ENCODE peak calls at places on chromosome 15, in nine cellular contexts. D is NCI-H1417 treated with DMSO at 0.1 percent for 48 hours; I is psoas muscle; S is HEK293T; L is T1000; N is activated CD4-positive, CD25-positive, alpha-beta regulatory T cell; P is LHCN-M2; E is AG08395; Q is GM04504. Y is an unnamed sample.

GRCh38 chr15:70892002-70892911 is at the start of the genes LRRC49 and THAP10:
- DNase-seq in Q (peak), P (peak), L (peak), I (peak), E (peak), S (peak), D (peak), N (no peak), Y (peak)

GRCh38 chr15:64681424-64682024 is 93.9 kb downstream of the RBPMS2 start:
- DNase-seq in S (peak), L (no peak), E (peak), Q (peak), P (peak), D (peak), N (no peak), I (no peak), Y (no peak)

GRCh38 chr15:77107531-77108355 is 36.8 kb upstream of the TSPAN3 start:
- DNase-seq in D (no peak), L (no peak), Q (no peak), I (peak), E (peak), S (peak), P (peak), N (no peak), Y (no peak)

GRCh38 chr15:62928242-62928995 is 114.1 kb upstream of the TPM1 start:
- DNase-seq in L (peak), N (no peak), Q (peak), D (no peak), P (peak), I (no peak), S (no peak), E (peak), Y (no peak)

GRCh38 chr15:60485365-60485764 is 6.4 kb upstream of the ICE2 start:
- DNase-seq in L (no peak), I (no peak), D (no peak), E (no peak), P (no peak), Q (no peak), S (no peak), N (no peak), Y (no peak)

GRCh38 chr15:39887832-39888231 is 32.2 kb downstream of the GPR176 start:
- DNase-seq in Q (peak), P (peak), L (no peak), S (no peak), E (peak), I (no peak), D (no peak), N (no peak), Y (no peak)

GRCh38 chr15:24269923-24270322 is 405.7 kb upstream of the NPAP1 start:
- DNase-seq in L (no peak), S (no peak), N (no peak), E (no peak), Q (no peak), P (no peak), I (no peak), D (no peak), Y (no peak)

GRCh38 chr15:48005921-48006541 is 114.8 kb upstream of the SLC24A5 start:
- DNase-seq in Q (no peak), L (peak), I (no peak), P (no peak), N (no peak), E (no peak), D (no peak), S (peak), Y (no peak)

GRCh38 chr15:31230630-31231485 is 95.8 kb upstream of the KLF13 start:
- DNase-seq in S (no peak), L (no peak), P (no peak), E (no peak), N (no peak), Q (no peak), D (no peak), I (no peak), Y (no peak)

Y was measured in NCI-H1436 treated with DMSO at 0.1 percent for 48 hours.